ENCODE peak calls at places on chromosomes 5 and 9, in five cellular contexts. F, O, P, M and X are unnamed samples.
A peak's percentile ranks its signal among the peaks of the same experiment; 100 is the strongest.

GRCh38 chr5:59725393-59725768 is 168.1 kb downstream of the PDE4D start:
- DNase-seq in O (no peak), F (no peak), M (peak; percentile 2), P (no peak), X (no peak)

GRCh38 chr9:129568560-129569505 is 52.1 kb downstream of the C9orf50 start:
- DNase-seq in P (no peak), O (peak; percentile 72), F (peak; percentile 72), M (no peak), X (no peak)

GRCh38 chr5:157215143-157215825 is 34.6 kb downstream of the ITK start:
- DNase-seq in O (no peak), F (no peak), P (no peak), M (no peak), X (peak; percentile 66)

GRCh38 chr5:180157866-180158265 is 51.1 kb downstream of the RASGEF1C start:
- DNase-seq in O (no peak), P (no peak), F (peak; percentile 20), M (no peak), X (no peak)

GRCh38 chr5:74428275-74428674 is 212.3 kb downstream of the ENC1 start:
- DNase-seq in F (no peak), O (no peak), P (no peak), M (no peak), X (no peak)

GRCh38 chr5:151313357-151313756 is 9.8 kb upstream of the SLC36A3 start:
- DNase-seq in M (no peak), O (no peak), P (no peak), F (no peak), X (no peak)

GRCh38 chr9:112705773-112706427 is 12.0 kb downstream of the INIP start:
- DNase-seq in M (peak; percentile 36), O (peak; percentile 81), F (no peak), P (no peak), X (no peak)

GRCh38 chr9:76419782-76420380 is 25.7 kb upstream of the RFK start:
- DNase-seq in M (no peak), P (peak; percentile 60), O (peak; percentile 44), F (peak; percentile 35), X (peak; percentile 41)

GRCh38 chr9:61669352-61669751 is 479.5 kb downstream of the SPATA31A7 start:
- DNase-seq in P (no peak), M (no peak), F (no peak), O (no peak), X (no peak)

GRCh38 chr9:122835313-122835731 is 6.9 kb upstream of the PDCL start:
- DNase-seq in F (no peak), M (no peak), P (peak; percentile 47), O (no peak), X (peak; percentile 33)

GRCh38 chr9:127170652-127171051 is 48.2 kb upstream of the ANGPTL2 start:
- DNase-seq in M (no peak), F (no peak), P (no peak), O (no peak), X (peak; percentile 57)

GRCh38 chr5:93954421-93955069 is 213.1 kb upstream of the POU5F2 start:
- DNase-seq in O (no peak), F (no peak), M (no peak), P (no peak), X (no peak)

GRCh38 chr5:136128416-136128935 is 4.2 kb upstream of the SMAD5 start:
- DNase-seq in M (no peak), P (no peak), O (no peak), F (no peak), X (no peak)

GRCh38 chr5:176562189-176562588 is 13.0 kb downstream of the CDHR2 start:
- DNase-seq in F (no peak), O (no peak), M (no peak), P (no peak), X (no peak)

GRCh38 chr5:117405197-117405596 is 830.6 kb upstream of the SEMA6A start:
- DNase-seq in O (no peak), F (no peak), P (no peak), M (no peak), X (no peak)
- TF ChIP-seq CTCF in O (no peak), F (no peak), P (no peak), M (no peak), X (no peak)

GRCh38 chr5:43033845-43034590 is 6.1 kb downstream of the ANXA2R start:
- DNase-seq in O (peak; percentile 55), P (no peak), F (peak; percentile 70), M (peak; percentile 45), X (no peak)

GRCh38 chr5:43036409-43036808 is 3.7 kb downstream of the ANXA2R start:
- DNase-seq in O (no peak), M (no peak), F (no peak), P (no peak), X (no peak)

GRCh38 chr5:43037929-43038510 is 2.1 kb downstream of the ANXA2R start:
- DNase-seq in M (peak; percentile 92), P (peak; percentile 43), F (no peak), O (peak; percentile 90), X (peak; percentile 63)

GRCh38 chr5:43036856-43037711 is 3.0 kb downstream of the ANXA2R start:
- DNase-seq in M (peak; percentile 59), P (no peak), O (peak; percentile 52), F (no peak), X (no peak)

GRCh38 chr5:43034591-43034968 is 5.5 kb downstream of the ANXA2R start:
- DNase-seq in F (peak; percentile 51), M (peak; percentile 85), P (peak; percentile 40), O (peak; percentile 89), X (no peak)
- H3K4me3 ChIP-seq in F (no peak overlapping the region), M (peak overlapping the region; percentile 32), P (peak overlapping the region; percentile 3), O (peak overlapping the region; percentile 57), X (no peak overlapping the region)

DNA sequence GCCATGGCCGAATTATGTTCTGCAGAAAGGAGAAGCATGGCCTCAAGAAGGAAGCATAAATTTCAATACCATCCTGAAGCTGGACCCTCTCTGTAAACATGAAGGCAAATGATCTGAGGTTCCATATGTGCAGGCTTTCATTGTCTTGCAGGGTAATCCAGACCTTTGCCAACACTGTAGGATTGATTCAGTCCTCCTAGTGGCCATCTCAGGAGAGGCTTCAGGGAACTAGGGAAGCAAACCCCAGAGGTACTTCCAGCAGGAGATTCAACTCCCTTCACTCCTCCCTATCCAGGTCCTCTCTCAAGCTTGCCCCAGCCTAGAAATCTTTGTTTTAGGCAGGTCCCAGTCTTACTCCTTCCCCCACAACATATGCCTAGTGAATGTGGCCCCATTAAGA is 99.3 kb upstream of the HCN1 start:
- DNase-seq in M (no peak), P (no peak), F (no peak), O (no peak), X (no peak)
- TF ChIP-seq CTCF in M (no peak), P (no peak), F (peak; percentile 21), O (no peak), X (peak; percentile 18)

GRCh38 chr5:126998201-126998631 is 32.1 kb downstream of the MARCHF3 start:
- DNase-seq in M (peak; percentile 63), P (peak; percentile 56), O (peak; percentile 68), F (no peak), X (peak; percentile 49)
- H3K4me3 ChIP-seq in M (peak overlapping the region; percentile 8), P (no peak overlapping the region), O (no peak overlapping the region), F (no peak overlapping the region), X (no peak overlapping the region)

DNA sequence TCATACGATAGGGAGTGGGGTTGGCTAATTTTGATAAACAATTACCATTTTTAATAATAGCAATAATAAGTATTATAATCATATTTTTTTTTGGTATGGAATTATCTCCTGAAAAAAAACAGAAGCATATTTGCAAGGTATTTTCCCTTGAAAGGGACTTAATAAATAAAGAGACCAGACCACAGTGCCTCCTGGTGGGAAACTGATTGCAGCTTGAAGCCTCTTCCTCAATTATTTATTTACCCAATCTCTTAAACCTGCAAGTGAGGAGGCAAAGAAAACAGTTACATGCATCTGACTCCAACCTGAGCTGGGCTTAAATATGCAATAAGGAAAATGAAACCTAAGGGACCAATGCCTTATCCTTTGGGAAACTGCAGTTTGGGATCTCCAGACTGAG is 388.1 kb upstream of the ACO1 start:
- DNase-seq in P (no peak), M (no peak), F (no peak), O (peak; percentile 2), X (no peak)
- TF ChIP-seq CTCF in P (peak; percentile 19), M (no peak), F (no peak), O (no peak), X (no peak)

GRCh38 chr5:132814441-132815294 is 1.6 kb downstream of the SOWAHA start:
- DNase-seq in F (peak; percentile 80), P (no peak), M (no peak), O (no peak), X (no peak)
- H3K4me3 ChIP-seq in F (peak overlapping the region; percentile 29), P (no peak overlapping the region), M (no peak overlapping the region), O (no peak overlapping the region), X (no peak overlapping the region)

GRCh38 chr5:57434227-57434640 is 48.4 kb downstream of the ACTBL2 start:
- DNase-seq in P (no peak), O (peak; percentile 82), M (no peak), F (no peak), X (no peak)

GRCh38 chr5:57435701-57436134 is 46.9 kb downstream of the ACTBL2 start:
- DNase-seq in F (no peak), P (no peak), O (peak; percentile 98), M (peak; percentile 99), X (no peak)

GRCh38 chr5:57431816-57432215 is 50.8 kb downstream of the ACTBL2 start:
- DNase-seq in M (no peak), P (no peak), F (no peak), O (no peak), X (no peak)

GRCh38 chr5:57434683-57435082 is 47.9 kb downstream of the ACTBL2 start:
- DNase-seq in O (no peak), M (no peak), P (no peak), F (no peak), X (no peak)

DNA sequence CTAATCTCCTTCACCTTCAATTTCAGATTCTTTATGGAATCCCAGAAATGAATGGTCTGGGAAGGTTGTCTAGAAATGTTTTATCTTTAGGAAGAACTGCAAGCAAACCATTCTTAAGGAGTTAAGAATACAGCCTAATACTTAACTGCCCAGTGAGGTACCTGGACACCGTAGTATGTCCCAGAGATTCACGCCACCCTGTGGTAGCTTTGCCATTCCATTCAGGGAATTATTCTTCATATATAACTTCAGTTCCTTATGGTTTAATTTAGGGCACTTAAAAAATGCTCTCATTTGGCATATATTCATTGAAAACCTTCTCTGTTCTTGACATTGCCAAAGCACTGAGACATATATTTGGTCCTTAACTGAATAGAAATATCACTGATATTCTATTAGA is 49.7 kb downstream of the ACTBL2 start:
- DNase-seq in P (no peak), O (peak; percentile 66), F (no peak), M (no peak), X (no peak)
- TF ChIP-seq CTCF in P (peak; percentile 58), O (peak; percentile 54), F (peak; percentile 18), M (no peak), X (no peak)